ENCODE peak calls at places on chromosomes 6 and 20, in nine cellular contexts. I is heart right ventricle; G is epithelial cell of esophagus; E is lung; K is fibroblast of the aortic adventitia; X is Calu3; Y is cardiac fibroblast; Z is HFF-Myc; J is activated CD8-positive, alpha-beta T cell treated with anti-CD3 and anti-CD28 coated beads for 36 hours. R is an unnamed sample.

GRCh38 chr6:108904731-108905130 is 56.5 kb downstream of the ARMC2 start:
- DNase-seq in K (no peak), G (no peak), E (no peak), Z (no peak), I (no peak), J (peak), Y (no peak), X (no peak), R (peak)

GRCh38 chr6:25257686-25258348 is 21.4 kb upstream of the CARMIL1 start:
- DNase-seq in Z (no peak), G (peak), I (no peak), E (no peak), Y (no peak), K (no peak), X (no peak), J (no peak), R (no peak)

GRCh38 chr6:24864345-24864744 is 65.6 kb upstream of the ARMH2 start:
- DNase-seq in Z (no peak), Y (peak), G (no peak), J (no peak), I (no peak), E (no peak), K (no peak), X (no peak), R (no peak)

GRCh38 chr6:114543696-114544095 is 200.9 kb upstream of the HS3ST5 start:
- DNase-seq in Y (no peak), I (no peak), K (no peak), G (no peak), X (no peak), E (no peak), Z (no peak), J (no peak), R (no peak)

GRCh38 chr6:56772737-56773184 is 130.1 kb upstream of the DST start:
- DNase-seq in Y (peak), E (no peak), G (peak), I (no peak), J (no peak), X (peak), Z (no peak), K (peak), R (no peak)

GRCh38 chr6:106421491-106421890 is 61.0 kb downstream of the CRYBG1 start:
- DNase-seq in J (no peak), I (no peak), G (no peak), Z (no peak), X (no peak), E (no peak), Y (peak), K (peak), R (no peak)

GRCh38 chr6:33124947-33125346 is 49.2 kb downstream of the HLA-DPB1 start:
- DNase-seq in K (no peak), Y (no peak), J (no peak), G (no peak), X (no peak), I (no peak), Z (no peak), E (no peak), R (no peak)

GRCh38 chr20:13857961-13858360 is 73.1 kb downstream of the NDUFAF5 start:
- DNase-seq in I (no peak), J (no peak), G (no peak), Y (no peak), Z (no peak), K (no peak), E (no peak), X (no peak), R (no peak)

GRCh38 chr6:6556738-6557503 is 31.6 kb upstream of the LY86 start:
- DNase-seq in X (peak), Z (no peak), J (peak), G (peak), K (peak), I (peak), E (no peak), Y (peak), R (peak)

GRCh38 chr6:46491789-46492547 is 719 bp upstream of the RCAN2 start:
- DNase-seq in G (peak), E (no peak), K (peak), J (peak), I (peak), X (peak), Z (no peak), Y (no peak), R (peak)

GRCh38 chr20:62652051-62652893 is 10.0 kb downstream of the SLCO4A1 start:
- DNase-seq in Z (peak), K (peak), I (peak), X (peak), E (peak), Y (peak), G (peak), J (peak), R (peak)

GRCh38 chr20:20525214-20525613 is 157.3 kb downstream of the INSM1 start:
- DNase-seq in X (no peak), J (no peak), K (no peak), Z (no peak), E (no peak), G (no peak), I (no peak), Y (no peak), R (no peak)

GRCh38 chr20:25308671-25309394 is 60.9 kb downstream of the PYGB start:
- DNase-seq in X (no peak), Y (peak), G (no peak), Z (no peak), I (no peak), K (no peak), E (no peak), J (no peak), R (no peak)

GRCh38 chr20:25309395-25310267 is 61.7 kb downstream of the PYGB start:
- DNase-seq in K (peak), I (no peak), X (peak), Y (peak), J (no peak), E (no peak), G (peak), Z (no peak), R (no peak)

GRCh38 chr20:25308083-25308491 is 60.2 kb downstream of the PYGB start:
- DNase-seq in J (no peak), Y (no peak), K (no peak), Z (no peak), I (no peak), X (no peak), G (no peak), E (no peak), R (no peak)

GRCh38 chr20:25310921-25311728 is 63.2 kb downstream of the PYGB start:
- DNase-seq in G (peak), Y (peak), X (no peak), Z (no peak), I (no peak), J (no peak), E (no peak), K (peak), R (no peak)

GRCh38 chr20:25310268-25310920 is 62.5 kb downstream of the PYGB start:
- DNase-seq in Y (peak), E (peak), J (peak), K (peak), I (no peak), X (peak), Z (peak), G (peak), R (peak)
- TF ChIP-seq CTCF in Y (peak), E (peak), J (peak), K (peak), I (peak), X (no peak), Z (peak), G (peak), R (peak)

DNA sequence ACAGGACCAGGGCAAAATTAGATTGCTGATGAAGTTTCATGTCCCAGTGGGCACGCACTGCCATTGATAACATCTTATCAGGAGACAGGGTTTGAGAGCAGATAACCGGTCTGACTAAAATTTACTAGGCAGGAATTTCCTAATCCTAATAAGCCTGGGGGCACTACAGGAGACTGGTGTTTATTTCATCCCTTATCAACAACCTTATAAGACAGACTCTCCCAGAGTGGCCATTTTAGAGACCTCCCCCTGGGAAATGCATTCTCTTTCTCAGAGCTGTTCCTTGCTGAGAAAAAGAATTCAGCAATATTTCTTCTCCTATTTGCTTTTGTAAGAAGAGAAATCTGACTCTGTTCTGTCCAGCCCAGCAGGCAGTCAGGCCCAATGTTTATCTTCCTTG is 423.4 kb upstream of the IMPG1 start:
- DNase-seq in Y (no peak), J (peak), K (no peak), E (no peak), X (no peak), I (no peak), G (no peak), Z (no peak), R (no peak)
- TF ChIP-seq CTCF in Y (no peak), J (no peak), K (no peak), E (no peak), X (no peak), I (no peak), G (no peak), Z (no peak), R (no peak)

GRCh38 chr20:2242678-2243077 is 53.1 kb upstream of the TGM3 start:
- DNase-seq in K (no peak), E (no peak), Y (no peak), Z (no peak), G (no peak), X (no peak), J (no peak), I (no peak), R (no peak)

GRCh38 chr20:2244523-2244922 is 51.3 kb upstream of the TGM3 start:
- DNase-seq in Y (no peak), K (no peak), X (no peak), I (no peak), J (no peak), E (no peak), Z (no peak), G (no peak), R (no peak)

GRCh38 chr20:2246081-2246491 is 49.7 kb upstream of the TGM3 start:
- DNase-seq in Z (no peak), Y (no peak), K (no peak), J (no peak), I (no peak), X (no peak), G (no peak), E (no peak), R (no peak)

GRCh38 chr20:2245637-2246036 is 50.2 kb upstream of the TGM3 start:
- DNase-seq in J (no peak), G (no peak), Z (no peak), E (no peak), I (no peak), Y (no peak), K (no peak), X (no peak), R (no peak)

GRCh38 chr20:2244993-2245392 is 50.8 kb upstream of the TGM3 start:
- DNase-seq in X (no peak), E (no peak), K (no peak), J (no peak), Z (no peak), I (no peak), Y (no peak), G (no peak), R (no peak)
- TF ChIP-seq CTCF in X (no peak), E (no peak), K (no peak), J (no peak), Z (no peak), I (no peak), Y (no peak), G (no peak), R (no peak)

GRCh38 chr6:170405311-170405975 is 98.9 kb downstream of the FAM120B start:
- DNase-seq in K (peak), J (no peak), Z (peak), G (peak), E (no peak), Y (peak), I (no peak), X (no peak), R (no peak)
- TF ChIP-seq CTCF in K (no peak), J (no peak), Z (no peak), G (no peak), E (no peak), Y (no peak), I (no peak), X (no peak), R (no peak)

GRCh38 chr6:140026561-140026960 is 652.1 kb upstream of the CITED2 start:
- DNase-seq in Z (no peak), K (no peak), E (no peak), Y (no peak), G (no peak), I (no peak), X (no peak), J (no peak), R (no peak)
- TF ChIP-seq CTCF in Z (no peak), K (no peak), E (no peak), Y (no peak), G (no peak), I (no peak), X (no peak), J (no peak), R (no peak)